ENCODE peak calls at places on chromosome 17, in seven cellular contexts. C, P, V, T, H, Q and A are unnamed samples.

GRCh38 chr17:5500804-5501391 is 14.5 kb downstream of the MIS12 start:
- DNase-seq in C (peak), P (peak), T (no peak), Q (peak), H (no peak), V (no peak), A (peak)

GRCh38 chr17:43169561-43170139 is 1.4 kb upstream of the NBR1 start:
- DNase-seq in H (no peak), C (peak), P (no peak), Q (peak), V (no peak), T (no peak), A (peak)

GRCh38 chr17:40472733-40473452 is 28.5 kb downstream of the TNS4 start:
- DNase-seq in P (no peak), C (no peak), H (no peak), T (no peak), Q (no peak), V (no peak), A (no peak)

GRCh38 chr17:78527345-78527744 is 49.9 kb downstream of the DNAH17 start:
- DNase-seq in V (no peak), P (no peak), T (no peak), Q (no peak), C (no peak), H (no peak), A (no peak)

GRCh38 chr17:41982026-41982989 is 15.7 kb downstream of the CNP start:
- DNase-seq in C (no peak), Q (no peak), V (no peak), H (no peak), P (no peak), T (no peak), A (no peak)

GRCh38 chr17:58534901-58535421 is 20.5 kb upstream of the MTMR4 start:
- DNase-seq in H (peak), V (no peak), Q (no peak), T (no peak), C (no peak), P (no peak), A (no peak)

GRCh38 chr17:70268383-70268782 is 99.1 kb downstream of the KCNJ2 start:
- DNase-seq in C (no peak), V (no peak), Q (no peak), P (no peak), T (no peak), H (no peak), A (no peak)

GRCh38 chr17:57552114-57552601 is 192.9 kb downstream of the CCDC182 start:
- DNase-seq in T (peak), P (no peak), H (no peak), C (peak), Q (peak), V (no peak), A (no peak)

GRCh38 chr17:43578699-43579569 is 32.8 kb upstream of the ETV4 start:
- DNase-seq in P (no peak), Q (peak), C (peak), V (peak), T (peak), H (no peak), A (no peak)

GRCh38 chr17:66373944-66374817 is 71.8 kb downstream of the PRKCA start:
- DNase-seq in P (no peak), C (no peak), H (no peak), V (peak), T (no peak), Q (no peak), A (no peak)

GRCh38 chr17:56966277-56966676 is 5.4 kb upstream of the COIL start:
- DNase-seq in P (no peak), Q (no peak), H (no peak), T (no peak), V (peak), C (no peak), A (no peak)

GRCh38 chr17:82536220-82537201 is 17.0 kb downstream of the FOXK2 start:
- DNase-seq in Q (peak), T (no peak), P (no peak), H (no peak), C (peak), V (no peak), A (no peak)

GRCh38 chr17:2400474-2400866 is 390 bp downstream of the MNT start:
- DNase-seq in H (no peak), T (no peak), C (peak), V (no peak), P (no peak), Q (peak), A (no peak)

GRCh38 chr17:83053779-83054451 is 25.5 kb upstream of the METRNL start:
- DNase-seq in P (no peak), V (no peak), C (no peak), T (no peak), H (no peak), Q (peak), A (peak)

GRCh38 chr17:4853195-4853762 is 20.1 kb downstream of the MINK1 start:
- DNase-seq in H (no peak), P (no peak), V (no peak), T (no peak), C (no peak), Q (no peak), A (no peak)

GRCh38 chr17:67200727-67201301 is 44.2 kb downstream of the HELZ start:
- DNase-seq in Q (peak), H (peak), T (no peak), V (no peak), P (no peak), C (no peak), A (no peak)

GRCh38 chr17:44005865-44006580 is 1.6 kb downstream of the NAGS start:
- DNase-seq in H (no peak), Q (peak), P (no peak), T (no peak), V (peak), C (peak), A (peak)

GRCh38 chr17:81923302-81924260 is 4.0 kb downstream of the MAFG start:
- DNase-seq in T (no peak), P (no peak), H (peak), C (peak), V (no peak), Q (peak), A (no peak)

GRCh38 chr17:37158290-37158689 is 209.5 kb downstream of the AATF start:
- DNase-seq in C (no peak), H (no peak), V (no peak), T (no peak), Q (no peak), P (no peak), A (peak)

GRCh38 chr17:10050597-10051101 is 145.6 kb upstream of the RCVRN start:
- DNase-seq in P (no peak), Q (no peak), C (peak), T (peak), H (no peak), V (no peak), A (no peak)

GRCh38 chr17:16491131-16491702 is 776 bp downstream of the LRRC75A start:
- DNase-seq in H (no peak), Q (no peak), V (no peak), T (no peak), C (no peak), P (no peak), A (no peak)

GRCh38 chr17:8072339-8072726 is 15.2 kb downstream of the ALOX12B start:
- DNase-seq in Q (no peak), V (no peak), C (no peak), H (no peak), T (no peak), P (no peak), A (no peak)

GRCh38 chr17:38663125-38663751 is 11.5 kb downstream of the EPOP start:
- DNase-seq in H (peak), V (peak), C (peak), Q (peak), P (no peak), T (no peak), A (no peak)

GRCh38 chr17:59706900-59707181 is 389 bp downstream of the PTRH2 start:
- DNase-seq in Q (no peak), P (no peak), V (no peak), H (no peak), T (no peak), C (no peak), A (no peak)

GRCh38 chr17:70100983-70101382 is 26.0 kb downstream of the KCNJ16 start:
- DNase-seq in P (no peak), T (no peak), H (no peak), Q (peak), V (no peak), C (no peak), A (no peak)